ENCODE peak calls at places on chromosomes 16 and 17, in five cellular contexts. G is T-helper 1 cell, I is HFF-Myc, K is NCI-H446 treated with DMSO at 0.1 percent for 48 hours, Q is colonic mucosa. U is an unnamed sample.

GRCh38 chr16:67016143-67016542 is 12.8 kb upstream of the CBFB start:
- DNase-seq in K (no peak), G (no peak), I (no peak), Q (no peak), U (no peak)

GRCh38 chr17:17776889-17777288 is 59.9 kb downstream of the SREBF1 start:
- DNase-seq in G (no peak), I (no peak), K (no peak), Q (no peak), U (no peak)

GRCh38 chr17:73064084-73064938 is 28.2 kb downstream of the SLC39A11 start:
- DNase-seq in I (no peak), K (peak), G (no peak), Q (no peak), U (no peak)

GRCh38 chr17:49932131-49932723 is 36.8 kb upstream of the DLX4 start:
- DNase-seq in Q (no peak), G (no peak), I (no peak), K (no peak), U (no peak)

GRCh38 chr17:42200702-42201101 is 6.4 kb upstream of the GHDC start:
- DNase-seq in G (no peak), Q (peak), K (no peak), I (no peak), U (no peak)

GRCh38 chr16:73193464-73193863 is 145.5 kb upstream of the ZFHX3 start:
- DNase-seq in K (no peak), Q (no peak), G (no peak), I (no peak), U (no peak)

GRCh38 chr16:83926726-83927397 is 26.2 kb upstream of the OSGIN1 start:
- DNase-seq in G (peak), Q (peak), I (peak), K (no peak), U (peak)

GRCh38 chr16:14302031-14302398 is 230.9 kb downstream of the MRTFB start:
- DNase-seq in I (no peak), Q (peak), G (no peak), K (peak), U (peak)

GRCh38 chr17:59401274-59401673 is 69.8 kb downstream of the YPEL2 start:
- DNase-seq in G (no peak), Q (no peak), I (no peak), K (no peak), U (no peak)

GRCh38 chr17:45311762-45312476 is 4.9 kb downstream of the MAP3K14 start:
- DNase-seq in I (no peak), G (peak), K (no peak), Q (peak), U (peak)

GRCh38 chr16:25060920-25061319 is 45.8 kb upstream of the ARHGAP17 start:
- DNase-seq in K (no peak), Q (no peak), G (no peak), I (no peak), U (no peak)

GRCh38 chr16:67966549-67967182 is 1.8 kb downstream of the SLC12A4 start:
- DNase-seq in K (no peak), I (peak), Q (no peak), G (no peak), U (no peak)

GRCh38 chr16:68367034-68367433 is 56.2 kb downstream of the PRMT7 start:
- DNase-seq in Q (peak), I (no peak), G (no peak), K (no peak), U (peak)

GRCh38 chr17:12463102-12463501 is 202.6 kb upstream of the MYOCD start:
- DNase-seq in I (no peak), G (no peak), Q (no peak), K (no peak), U (no peak)

GRCh38 chr17:32746280-32746679 is 130.6 kb downstream of the MYO1D start:
- DNase-seq in K (no peak), I (no peak), G (no peak), Q (no peak), U (no peak)

GRCh38 chr17:74211141-74211928 is 2.0 kb upstream of the TTYH2 start:
- DNase-seq in G (no peak), I (no peak), Q (no peak), K (no peak), U (no peak)

GRCh38 chr17:30821751-30822723 is 2.5 kb downstream of the CRLF3 start:
- DNase-seq in G (no peak), K (no peak), Q (peak), I (no peak), U (no peak)

GRCh38 chr17:39231587-39232551 is 6.1 kb upstream of the STAC2 start:
- DNase-seq in I (no peak), Q (no peak), G (peak), K (no peak), U (no peak)

GRCh38 chr17:38667099-38667786 is 7.5 kb downstream of the EPOP start:
- DNase-seq in G (peak), Q (peak), I (peak), K (peak), U (peak)

GRCh38 chr17:32323784-32324590 is 18.0 kb downstream of the C17orf75 start:
- DNase-seq in Q (peak), K (no peak), G (peak), I (no peak), U (no peak)

GRCh38 chr16:67516296-67517177 is 12.1 kb upstream of the RIPOR1 start:
- DNase-seq in I (no peak), K (no peak), Q (no peak), G (no peak), U (no peak)

GRCh38 chr17:67469208-67469980 is 92.3 kb downstream of the PITPNC1 start:
- DNase-seq in G (no peak), I (no peak), K (no peak), Q (no peak), U (peak)

GRCh38 chr17:69878661-69879060 is 196.4 kb upstream of the KCNJ16 start:
- DNase-seq in K (no peak), G (no peak), I (no peak), Q (no peak), U (no peak)

GRCh38 chr16:24409045-24409444 is 130.3 kb upstream of the RBBP6 start:
- DNase-seq in Q (no peak), I (no peak), K (no peak), G (no peak), U (peak)

GRCh38 chr17:28716740-28717577 is 709 bp downstream of the RAB34 start:
- DNase-seq in I (no peak), Q (peak), K (no peak), G (no peak), U (no peak)

GRCh38 chr17:50634915-50635719 is 436 bp downstream of the ABCC3 start:
- DNase-seq in I (no peak), K (no peak), Q (no peak), G (no peak), U (peak)

GRCh38 chr17:71392715-71393567 is 727.9 kb upstream of the SOX9 start:
- DNase-seq in G (no peak), Q (no peak), K (no peak), I (no peak), U (no peak)

GRCh38 chr17:32275060-32276042 is 9.7 kb downstream of the RHBDL3 start:
- DNase-seq in Q (no peak), I (peak), G (no peak), K (peak), U (no peak)

GRCh38 chr16:2156025-2156848 is 655 bp downstream of the TRAF7 start:
- DNase-seq in I (no peak), K (no peak), Q (peak), G (no peak), U (peak)

GRCh38 chr17:82062076-82062983 is 3.3 kb downstream of the DUS1L start:
- DNase-seq in Q (no peak), G (no peak), I (no peak), K (no peak), U (no peak)

GRCh38 chr16:30958164-30959083 is 870 bp downstream of the SETD1A start:
- DNase-seq in G (no peak), K (no peak), I (no peak), Q (peak), U (peak)

GRCh38 chr16:30884760-30885159 is 9.1 kb downstream of the BCL7C start:
- DNase-seq in G (no peak), Q (no peak), K (no peak), I (no peak), U (no peak)

GRCh38 chr16:82741073-82741615 is 114.4 kb downstream of the CDH13 start:
- DNase-seq in I (peak), Q (no peak), G (no peak), K (no peak), U (no peak)

GRCh38 chr16:71666928-71667707 is 41.1 kb downstream of the MARVELD3 start:
- DNase-seq in Q (no peak), K (no peak), G (no peak), I (no peak), U (peak)

GRCh38 chr17:21452377-21453143 is 76.4 kb downstream of the KCNJ12 start:
- DNase-seq in G (no peak), I (peak), Q (peak), K (no peak), U (no peak)

U was measured in HT-29.